ENCODE peak calls at places on chromosomes 1 and 21, in seven cellular contexts. One of them, this sample, is unnamed. For H3K4me1, the result is how much of the 10 kb centered on the place peaks cover.

GRCh38 chr21:32682696-32683474 is 44.9 kb downstream of the SYNJ1 start:
- DNase-seq in right atrium auricular region: no peak
- DNase-seq in A549: no peak
- DNase-seq in lower lobe of right lung: no peak
- DNase-seq in effector memory CD4-positive, alpha-beta T cell: no peak
- DNase-seq in MM.1S: no peak
- DNase-seq in thoracic aorta: no peak
- DNase-seq in this sample: no peak

GRCh38 chr1:25697426-25698220 is 81.0 kb downstream of the MAN1C1 start:
- DNase-seq in MM.1S: no peak
- DNase-seq in thoracic aorta: no peak
- DNase-seq in effector memory CD4-positive, alpha-beta T cell: no peak
- DNase-seq in A549: no peak
- DNase-seq in lower lobe of right lung: no peak
- DNase-seq in right atrium auricular region: no peak
- DNase-seq in this sample: no peak

GRCh38 chr1:60678802-60679201 is 403.6 kb upstream of the NFIA start:
- DNase-seq in MM.1S: no peak
- DNase-seq in effector memory CD4-positive, alpha-beta T cell: no peak
- DNase-seq in A549: no peak
- DNase-seq in right atrium auricular region: no peak
- DNase-seq in lower lobe of right lung: no peak
- DNase-seq in thoracic aorta: no peak
- DNase-seq in this sample: no peak

GRCh38 chr1:11711490-11711889 is 20.0 kb downstream of the DRAXIN start:
- DNase-seq in thoracic aorta: no peak
- DNase-seq in MM.1S: no peak
- DNase-seq in effector memory CD4-positive, alpha-beta T cell: no peak
- DNase-seq in A549: no peak
- DNase-seq in right atrium auricular region: no peak
- DNase-seq in lower lobe of right lung: no peak
- DNase-seq in this sample: no peak

GRCh38 chr1:243639027-243639658 is 210.9 kb downstream of the AKT3 start:
- DNase-seq in lower lobe of right lung: no peak
- DNase-seq in effector memory CD4-positive, alpha-beta T cell: no peak
- DNase-seq in right atrium auricular region: no peak
- DNase-seq in thoracic aorta: no peak
- DNase-seq in A549: no peak
- DNase-seq in MM.1S: no peak
- DNase-seq in this sample: no peak

GRCh38 chr1:54795100-54795665 is 5.9 kb downstream of the TTC22 start:
- DNase-seq in MM.1S: no peak
- DNase-seq in lower lobe of right lung: no peak
- DNase-seq in thoracic aorta: no peak
- DNase-seq in right atrium auricular region: no peak
- DNase-seq in A549: no peak
- DNase-seq in effector memory CD4-positive, alpha-beta T cell: no peak
- DNase-seq in this sample: no peak

GRCh38 chr1:19165501-19165900 is 44.6 kb downstream of the UBR4 start:
- DNase-seq in right atrium auricular region: no peak
- DNase-seq in A549: no peak
- DNase-seq in thoracic aorta: no peak
- DNase-seq in MM.1S: no peak
- DNase-seq in effector memory CD4-positive, alpha-beta T cell: no peak
- DNase-seq in lower lobe of right lung: no peak
- DNase-seq in this sample: no peak

GRCh38 chr1:5908461-5909375 is 83.5 kb downstream of the NPHP4 start:
- DNase-seq in right atrium auricular region: no peak
- DNase-seq in effector memory CD4-positive, alpha-beta T cell: no peak
- DNase-seq in MM.1S: no peak
- DNase-seq in lower lobe of right lung: peak
- DNase-seq in thoracic aorta: no peak
- DNase-seq in A549: no peak
- DNase-seq in this sample: no peak

GRCh38 chr1:179230251-179230650 is 774 bp upstream of the ABL2 start:
- DNase-seq in A549: peak
- DNase-seq in MM.1S: no peak
- DNase-seq in lower lobe of right lung: no peak
- DNase-seq in right atrium auricular region: no peak
- DNase-seq in thoracic aorta: no peak
- DNase-seq in effector memory CD4-positive, alpha-beta T cell: no peak
- DNase-seq in this sample: no peak

GRCh38 chr21:39915881-39916280 is 48.6 kb downstream of the PCP4 start:
- DNase-seq in MM.1S: no peak
- DNase-seq in lower lobe of right lung: no peak
- DNase-seq in thoracic aorta: no peak
- DNase-seq in A549: no peak
- DNase-seq in effector memory CD4-positive, alpha-beta T cell: no peak
- DNase-seq in right atrium auricular region: no peak
- DNase-seq in this sample: no peak

GRCh38 chr1:153515504-153516394 is 20.0 kb downstream of the S100A6 start:
- DNase-seq in A549: peak
- DNase-seq in lower lobe of right lung: peak
- DNase-seq in MM.1S: no peak
- DNase-seq in effector memory CD4-positive, alpha-beta T cell: no peak
- DNase-seq in thoracic aorta: no peak
- DNase-seq in right atrium auricular region: no peak
- DNase-seq in this sample: no peak

GRCh38 chr1:74517599-74518051 is 5.2 kb upstream of the LRRC53 start:
- DNase-seq in A549: no peak
- DNase-seq in effector memory CD4-positive, alpha-beta T cell: no peak
- DNase-seq in MM.1S: peak
- DNase-seq in thoracic aorta: no peak
- DNase-seq in lower lobe of right lung: no peak
- DNase-seq in right atrium auricular region: no peak
- DNase-seq in this sample: no peak

GRCh38 chr1:74508449-74508848 is 4.0 kb downstream of the LRRC53 start:
- DNase-seq in right atrium auricular region: no peak
- DNase-seq in effector memory CD4-positive, alpha-beta T cell: no peak
- DNase-seq in MM.1S: no peak
- DNase-seq in thoracic aorta: no peak
- DNase-seq in lower lobe of right lung: no peak
- DNase-seq in A549: no peak
- DNase-seq in this sample: no peak

GRCh38 chr1:74513396-74513795 is 985 bp upstream of the LRRC53 start:
- DNase-seq in thoracic aorta: no peak
- DNase-seq in lower lobe of right lung: no peak
- DNase-seq in A549: no peak
- DNase-seq in effector memory CD4-positive, alpha-beta T cell: no peak
- DNase-seq in MM.1S: no peak
- DNase-seq in right atrium auricular region: no peak
- DNase-seq in this sample: no peak

GRCh38 chr1:74513901-74514300 is 1.5 kb upstream of the LRRC53 start:
- DNase-seq in thoracic aorta: no peak
- DNase-seq in MM.1S: no peak
- DNase-seq in lower lobe of right lung: no peak
- DNase-seq in effector memory CD4-positive, alpha-beta T cell: no peak
- DNase-seq in A549: no peak
- DNase-seq in right atrium auricular region: no peak
- DNase-seq in this sample: no peak

DNA sequence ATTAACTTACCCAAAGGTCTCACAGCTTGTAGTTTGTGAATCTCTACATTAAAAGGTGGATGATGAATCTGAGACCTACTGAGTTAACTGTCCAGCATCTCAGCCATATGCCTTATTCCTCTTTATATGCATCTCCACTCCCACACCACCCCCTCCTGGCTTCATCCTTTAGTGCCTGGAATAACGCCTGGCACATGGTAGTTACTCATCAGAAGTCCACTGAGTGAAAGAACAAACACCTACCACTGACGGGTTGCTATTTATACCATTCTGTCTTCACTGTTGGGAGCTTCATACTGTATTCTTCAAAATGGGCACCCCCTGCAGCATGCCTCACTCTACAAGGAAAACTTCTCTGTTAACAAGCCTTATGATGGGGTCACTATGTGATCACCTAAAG is at the start of gene LRRC53:
- DNase-seq in MM.1S: no peak
- DNase-seq in right atrium auricular region: no peak
- DNase-seq in effector memory CD4-positive, alpha-beta T cell: no peak
- DNase-seq in lower lobe of right lung: no peak
- DNase-seq in thoracic aorta: no peak
- DNase-seq in A549: no peak
- DNase-seq in this sample: no peak
- H3K4me1 ChIP-seq in MM.1S: under half
- H3K4me1 ChIP-seq in right atrium auricular region: under half
- H3K4me1 ChIP-seq in effector memory CD4-positive, alpha-beta T cell: under half
- H3K4me1 ChIP-seq in lower lobe of right lung: under half
- H3K4me1 ChIP-seq in thoracic aorta: under half
- H3K4me1 ChIP-seq in A549: under half
- H3K4me1 ChIP-seq in this sample: under half

GRCh38 chr1:183872406-183872805 is 67.5 kb downstream of the RGL1 start:
- DNase-seq in effector memory CD4-positive, alpha-beta T cell: no peak
- DNase-seq in MM.1S: no peak
- DNase-seq in A549: no peak
- DNase-seq in thoracic aorta: no peak
- DNase-seq in lower lobe of right lung: no peak
- DNase-seq in right atrium auricular region: no peak
- DNase-seq in this sample: no peak

GRCh38 chr1:183871568-183871967 is 66.6 kb downstream of the RGL1 start:
- DNase-seq in A549: no peak
- DNase-seq in thoracic aorta: no peak
- DNase-seq in effector memory CD4-positive, alpha-beta T cell: no peak
- DNase-seq in right atrium auricular region: no peak
- DNase-seq in lower lobe of right lung: no peak
- DNase-seq in MM.1S: no peak
- DNase-seq in this sample: no peak

GRCh38 chr1:183871142-183871541 is 66.2 kb downstream of the RGL1 start:
- DNase-seq in thoracic aorta: no peak
- DNase-seq in MM.1S: no peak
- DNase-seq in right atrium auricular region: no peak
- DNase-seq in A549: peak
- DNase-seq in lower lobe of right lung: no peak
- DNase-seq in effector memory CD4-positive, alpha-beta T cell: no peak
- DNase-seq in this sample: no peak

GRCh38 chr1:183876284-183876683 is 71.4 kb downstream of the RGL1 start:
- DNase-seq in thoracic aorta: no peak
- DNase-seq in MM.1S: no peak
- DNase-seq in A549: no peak
- DNase-seq in right atrium auricular region: no peak
- DNase-seq in effector memory CD4-positive, alpha-beta T cell: no peak
- DNase-seq in lower lobe of right lung: no peak
- DNase-seq in this sample: no peak

DNA sequence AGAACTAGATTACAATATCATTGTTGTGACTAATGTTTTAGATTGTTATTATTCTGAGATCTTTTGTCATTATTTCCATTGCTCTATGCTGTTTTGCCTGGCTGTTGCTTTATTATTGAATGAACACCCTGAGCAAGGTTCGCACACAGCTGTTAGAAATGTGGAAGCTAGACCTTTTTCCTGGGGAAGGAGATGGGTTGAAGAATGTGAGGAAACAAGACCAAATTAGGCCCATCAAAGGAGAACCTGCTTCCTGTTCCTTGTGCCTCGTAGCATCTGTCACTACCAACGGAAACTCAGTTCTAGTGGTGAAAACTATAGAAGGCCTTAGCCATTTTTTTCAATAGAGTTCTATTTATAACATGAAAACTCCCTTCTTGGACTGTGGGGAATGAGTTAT is 68.7 kb downstream of the RGL1 start:
- DNase-seq in lower lobe of right lung: no peak
- DNase-seq in A549: no peak
- DNase-seq in thoracic aorta: no peak
- DNase-seq in effector memory CD4-positive, alpha-beta T cell: no peak
- DNase-seq in MM.1S: no peak
- DNase-seq in right atrium auricular region: no peak
- DNase-seq in this sample: no peak
- H3K4me1 ChIP-seq in lower lobe of right lung: half or more
- H3K4me1 ChIP-seq in A549: under half
- H3K4me1 ChIP-seq in thoracic aorta: under half
- H3K4me1 ChIP-seq in effector memory CD4-positive, alpha-beta T cell: under half
- H3K4me1 ChIP-seq in MM.1S: under half
- H3K4me1 ChIP-seq in right atrium auricular region: half or more
- H3K4me1 ChIP-seq in this sample: under half

GRCh38 chr1:94279048-94279447 is 41.7 kb upstream of the ARHGAP29 start:
- DNase-seq in right atrium auricular region: no peak
- DNase-seq in A549: no peak
- DNase-seq in MM.1S: no peak
- DNase-seq in effector memory CD4-positive, alpha-beta T cell: no peak
- DNase-seq in thoracic aorta: no peak
- DNase-seq in lower lobe of right lung: no peak
- DNase-seq in this sample: no peak

GRCh38 chr1:94282143-94282711 is 44.8 kb upstream of the ARHGAP29 start:
- DNase-seq in MM.1S: no peak
- DNase-seq in thoracic aorta: no peak
- DNase-seq in lower lobe of right lung: no peak
- DNase-seq in right atrium auricular region: no peak
- DNase-seq in effector memory CD4-positive, alpha-beta T cell: no peak
- DNase-seq in A549: no peak
- DNase-seq in this sample: no peak

GRCh38 chr1:94279462-94279861 is 42.1 kb upstream of the ARHGAP29 start:
- DNase-seq in lower lobe of right lung: no peak
- DNase-seq in right atrium auricular region: no peak
- DNase-seq in MM.1S: no peak
- DNase-seq in thoracic aorta: no peak
- DNase-seq in effector memory CD4-positive, alpha-beta T cell: no peak
- DNase-seq in A549: no peak
- DNase-seq in this sample: no peak

GRCh38 chr1:94281361-94282142 is 44.2 kb upstream of the ARHGAP29 start:
- DNase-seq in lower lobe of right lung: no peak
- DNase-seq in right atrium auricular region: no peak
- DNase-seq in thoracic aorta: no peak
- DNase-seq in A549: no peak
- DNase-seq in effector memory CD4-positive, alpha-beta T cell: no peak
- DNase-seq in MM.1S: no peak
- DNase-seq in this sample: no peak

GRCh38 chr1:94280541-94280940 is 43.2 kb upstream of the ARHGAP29 start:
- DNase-seq in MM.1S: no peak
- DNase-seq in effector memory CD4-positive, alpha-beta T cell: no peak
- DNase-seq in A549: no peak
- DNase-seq in right atrium auricular region: no peak
- DNase-seq in lower lobe of right lung: no peak
- DNase-seq in thoracic aorta: no peak
- DNase-seq in this sample: no peak
- H3K4me1 ChIP-seq in MM.1S: under half
- H3K4me1 ChIP-seq in effector memory CD4-positive, alpha-beta T cell: under half
- H3K4me1 ChIP-seq in A549: under half
- H3K4me1 ChIP-seq in right atrium auricular region: under half
- H3K4me1 ChIP-seq in lower lobe of right lung: under half
- H3K4me1 ChIP-seq in thoracic aorta: under half
- H3K4me1 ChIP-seq in this sample: under half

GRCh38 chr1:160547371-160547901 is 24.4 kb upstream of the SLAMF6 start:
- DNase-seq in effector memory CD4-positive, alpha-beta T cell: no peak
- DNase-seq in thoracic aorta: no peak
- DNase-seq in lower lobe of right lung: no peak
- DNase-seq in MM.1S: no peak
- DNase-seq in A549: no peak
- DNase-seq in right atrium auricular region: no peak
- DNase-seq in this sample: no peak

GRCh38 chr1:160548960-160549664 is 26.1 kb upstream of the SLAMF6 start:
- DNase-seq in MM.1S: peak
- DNase-seq in lower lobe of right lung: no peak
- DNase-seq in thoracic aorta: no peak
- DNase-seq in A549: no peak
- DNase-seq in right atrium auricular region: no peak
- DNase-seq in effector memory CD4-positive, alpha-beta T cell: no peak
- DNase-seq in this sample: no peak

GRCh38 chr1:160548183-160548582 is 25.1 kb upstream of the SLAMF6 start:
- DNase-seq in effector memory CD4-positive, alpha-beta T cell: no peak
- DNase-seq in A549: no peak
- DNase-seq in MM.1S: peak
- DNase-seq in lower lobe of right lung: no peak
- DNase-seq in thoracic aorta: no peak
- DNase-seq in right atrium auricular region: no peak
- DNase-seq in this sample: no peak

GRCh38 chr1:160544647-160545046 is 21.6 kb upstream of the SLAMF6 start:
- DNase-seq in lower lobe of right lung: no peak
- DNase-seq in thoracic aorta: no peak
- DNase-seq in right atrium auricular region: no peak
- DNase-seq in A549: peak
- DNase-seq in effector memory CD4-positive, alpha-beta T cell: no peak
- DNase-seq in MM.1S: peak
- DNase-seq in this sample: no peak

GRCh38 chr1:160546942-160547341 is 23.9 kb upstream of the SLAMF6 start:
- DNase-seq in right atrium auricular region: no peak
- DNase-seq in A549: no peak
- DNase-seq in MM.1S: no peak
- DNase-seq in effector memory CD4-positive, alpha-beta T cell: no peak
- DNase-seq in thoracic aorta: no peak
- DNase-seq in lower lobe of right lung: peak
- DNase-seq in this sample: no peak
- H3K4me1 ChIP-seq in right atrium auricular region: under half
- H3K4me1 ChIP-seq in A549: under half
- H3K4me1 ChIP-seq in MM.1S: under half
- H3K4me1 ChIP-seq in effector memory CD4-positive, alpha-beta T cell: under half
- H3K4me1 ChIP-seq in thoracic aorta: under half
- H3K4me1 ChIP-seq in lower lobe of right lung: under half
- H3K4me1 ChIP-seq in this sample: under half

This sample was measured in tibial nerve.